ENCODE peak calls at places on chromosome 14, in four cellular contexts. H, I, C and T are unnamed samples.
A peak's percentile ranks its signal among the peaks of the same experiment; 100 is the strongest.

GRCh38 chr14:102076793-102077759 is 9.8 kb downstream of the HSP90AA1 start:
- DNase-seq in C (no peak), I (no peak), H (no peak), T (no peak)

GRCh38 chr14:26735811-26736210 is 138.0 kb upstream of the NOVA1 start:
- DNase-seq in C (no peak), I (no peak), H (no peak), T (no peak)

GRCh38 chr14:23129759-23130316 is 10.8 kb upstream of the CEBPE start:
- DNase-seq in C (no peak), H (no peak), I (no peak), T (no peak)

GRCh38 chr14:23114120-23114458 is 5.0 kb downstream of the CEBPE start:
- DNase-seq in I (no peak), H (no peak), C (no peak), T (no peak)

GRCh38 chr14:103871596-103872480 is 24.5 kb upstream of the PPP1R13B start:
- DNase-seq in C (no peak), I (no peak), H (peak; percentile 62), T (peak; percentile 69)

GRCh38 chr14:52048641-52049204 is 20.1 kb downstream of the NID2 start:
- DNase-seq in H (no peak), I (no peak), C (no peak), T (no peak)

GRCh38 chr14:55782166-55782565 is 202.2 kb downstream of the KTN1 start:
- DNase-seq in H (no peak), C (no peak), I (peak; percentile 46), T (no peak)

GRCh38 chr14:96176275-96176674 is 28.4 kb upstream of the BDKRB2 start:
- DNase-seq in C (no peak), H (no peak), I (peak; percentile 73), T (no peak)

GRCh38 chr14:91350813-91351507 is 66.7 kb downstream of the CCDC88C start:
- DNase-seq in I (no peak), H (no peak), C (no peak), T (peak; percentile 92)

GRCh38 chr14:37230551-37231194 is 32.9 kb downstream of the MIPOL1 start:
- DNase-seq in C (peak; percentile 39), H (no peak), I (peak; percentile 77), T (peak; percentile 18)

GRCh38 chr14:81406863-81407262 is 6.7 kb upstream of the STON2 start:
- DNase-seq in H (no peak), I (peak; percentile 1), C (no peak), T (no peak)

GRCh38 chr14:90726656-90727055 is 89.6 kb downstream of the TTC7B start:
- DNase-seq in C (no peak), I (peak; percentile 37), H (no peak), T (no peak)

GRCh38 chr14:79764288-79764687 is 447.0 kb downstream of the DIO2 start:
- DNase-seq in C (no peak), I (no peak), H (no peak), T (no peak)

GRCh38 chr14:67533754-67534085 is 630 bp downstream of the PLEKHH1 start:
- DNase-seq in H (no peak), I (no peak), C (peak; percentile 31), T (no peak)

GRCh38 chr14:44291516-44291915 is 215.6 kb downstream of the FSCB start:
- DNase-seq in H (no peak), I (no peak), C (no peak), T (no peak)

GRCh38 chr14:102442241-102443211 is 67.0 kb downstream of the ANKRD9 start:
- DNase-seq in H (no peak), C (no peak), I (peak; percentile 22), T (no peak)

GRCh38 chr14:104821229-104821945 is 20.5 kb downstream of the ZBTB42 start:
- DNase-seq in C (no peak), I (no peak), H (no peak), T (no peak)

GRCh38 chr14:23321572-23322547 is 603 bp downstream of the PABPN1 start:
- DNase-seq in I (peak; percentile 54), C (peak; percentile 34), H (peak; percentile 20), T (peak; percentile 10)

GRCh38 chr14:58501214-58501816 is 73.8 kb downstream of the KIAA0586 start:
- DNase-seq in C (peak; percentile 43), I (peak; percentile 88), H (no peak), T (peak; percentile 79)

GRCh38 chr14:75811862-75812505 is 150.9 kb downstream of the TTLL5 start:
- DNase-seq in C (no peak), H (no peak), I (no peak), T (no peak)

GRCh38 chr14:52833891-52834290 is 42.5 kb upstream of the GNPNAT1 start:
- DNase-seq in H (no peak), C (no peak), I (no peak), T (no peak)

GRCh38 chr14:99273724-99274345 is 1.8 kb upstream of the BCL11B start:
- DNase-seq in C (no peak), I (no peak), H (no peak), T (no peak)

GRCh38 chr14:97602438-97603117 is 805.4 kb downstream of the VRK1 start:
- DNase-seq in H (peak; percentile 66), I (no peak), C (no peak), T (peak; percentile 58)

GRCh38 chr14:88542857-88543795 is 11.7 kb downstream of the PTPN21 start:
- DNase-seq in H (no peak), I (no peak), C (no peak), T (no peak)

GRCh38 chr14:44795725-44796124 is 166.0 kb downstream of the KLHL28 start:
- DNase-seq in I (peak; percentile 10), H (no peak), C (no peak), T (no peak)

GRCh38 chr14:100608586-100609330 is 21.5 kb upstream of the BEGAIN start:
- DNase-seq in C (no peak), H (no peak), I (no peak), T (no peak)

GRCh38 chr14:61663312-61663974 is 31.9 kb upstream of the HIF1A start:
- DNase-seq in C (no peak), H (no peak), I (no peak), T (no peak)